ENCODE peak calls at places on chromosomes 7 and 10, in ten cellular contexts. One of them, this sample, is unnamed.

GRCh38 chr10:82813856-82814255 is 938.9 kb downstream of the NRG3 start:
- DNase-seq in GM13977: no peak
- DNase-seq in A549: no peak
- DNase-seq in WTC11: no peak
- DNase-seq in PC-9: no peak
- DNase-seq in choroid plexus epithelial cell: peak
- DNase-seq in left ventricle myocardium inferior: no peak
- DNase-seq in CD14-positive monocyte: no peak
- DNase-seq in astrocyte of the spinal cord: peak
- DNase-seq in GM12865: no peak
- DNase-seq in this sample: no peak

GRCh38 chr10:77726732-77727131 is 89.1 kb upstream of the KCNMA1 start:
- DNase-seq in GM13977: no peak
- DNase-seq in A549: no peak
- DNase-seq in WTC11: no peak
- DNase-seq in PC-9: no peak
- DNase-seq in choroid plexus epithelial cell: no peak
- DNase-seq in left ventricle myocardium inferior: no peak
- DNase-seq in CD14-positive monocyte: no peak
- DNase-seq in astrocyte of the spinal cord: no peak
- DNase-seq in GM12865: no peak
- DNase-seq in this sample: no peak

GRCh38 chr7:40884226-40884625 is 749.4 kb downstream of the SUGCT start:
- DNase-seq in GM13977: no peak
- DNase-seq in A549: no peak
- DNase-seq in WTC11: no peak
- DNase-seq in PC-9: no peak
- DNase-seq in choroid plexus epithelial cell: peak
- DNase-seq in left ventricle myocardium inferior: no peak
- DNase-seq in CD14-positive monocyte: no peak
- DNase-seq in astrocyte of the spinal cord: peak
- DNase-seq in GM12865: no peak
- DNase-seq in this sample: no peak

GRCh38 chr7:32224276-32224675 is 154.1 kb upstream of the PDE1C start:
- DNase-seq in GM13977: no peak
- DNase-seq in A549: no peak
- DNase-seq in WTC11: no peak
- DNase-seq in PC-9: no peak
- DNase-seq in choroid plexus epithelial cell: no peak
- DNase-seq in left ventricle myocardium inferior: no peak
- DNase-seq in CD14-positive monocyte: no peak
- DNase-seq in astrocyte of the spinal cord: no peak
- DNase-seq in GM12865: no peak
- DNase-seq in this sample: no peak

GRCh38 chr7:73963252-73963822 is 64.6 kb upstream of the ELN start:
- DNase-seq in GM13977: no peak
- DNase-seq in A549: peak
- DNase-seq in WTC11: no peak
- DNase-seq in PC-9: no peak
- DNase-seq in choroid plexus epithelial cell: no peak
- DNase-seq in left ventricle myocardium inferior: no peak
- DNase-seq in CD14-positive monocyte: no peak
- DNase-seq in astrocyte of the spinal cord: no peak
- DNase-seq in GM12865: no peak
- DNase-seq in this sample: no peak

GRCh38 chr10:71290806-71291205 is 28.3 kb upstream of the SLC29A3 start:
- DNase-seq in GM13977: no peak
- DNase-seq in A549: no peak
- DNase-seq in WTC11: no peak
- DNase-seq in PC-9: no peak
- DNase-seq in choroid plexus epithelial cell: no peak
- DNase-seq in left ventricle myocardium inferior: no peak
- DNase-seq in CD14-positive monocyte: no peak
- DNase-seq in astrocyte of the spinal cord: no peak
- DNase-seq in GM12865: no peak
- DNase-seq in this sample: no peak

GRCh38 chr7:777679-778078 is 50.6 kb upstream of the PRKAR1B start:
- DNase-seq in GM13977: no peak
- DNase-seq in A549: no peak
- DNase-seq in WTC11: no peak
- DNase-seq in PC-9: no peak
- DNase-seq in choroid plexus epithelial cell: no peak
- DNase-seq in left ventricle myocardium inferior: no peak
- DNase-seq in CD14-positive monocyte: no peak
- DNase-seq in astrocyte of the spinal cord: no peak
- DNase-seq in GM12865: no peak
- DNase-seq in this sample: no peak

GRCh38 chr7:39754326-39755120 is 131.2 kb downstream of the RALA start:
- DNase-seq in GM13977: no peak
- DNase-seq in A549: no peak
- DNase-seq in WTC11: peak
- DNase-seq in PC-9: no peak
- DNase-seq in choroid plexus epithelial cell: peak
- DNase-seq in left ventricle myocardium inferior: no peak
- DNase-seq in CD14-positive monocyte: no peak
- DNase-seq in astrocyte of the spinal cord: peak
- DNase-seq in GM12865: no peak
- DNase-seq in this sample: no peak

GRCh38 chr7:26090927-26091519 is 61.0 kb upstream of the NFE2L3 start:
- DNase-seq in GM13977: peak
- DNase-seq in A549: peak
- DNase-seq in WTC11: no peak
- DNase-seq in PC-9: peak
- DNase-seq in choroid plexus epithelial cell: peak
- DNase-seq in left ventricle myocardium inferior: no peak
- DNase-seq in CD14-positive monocyte: no peak
- DNase-seq in astrocyte of the spinal cord: peak
- DNase-seq in GM12865: peak
- DNase-seq in this sample: peak

DNA sequence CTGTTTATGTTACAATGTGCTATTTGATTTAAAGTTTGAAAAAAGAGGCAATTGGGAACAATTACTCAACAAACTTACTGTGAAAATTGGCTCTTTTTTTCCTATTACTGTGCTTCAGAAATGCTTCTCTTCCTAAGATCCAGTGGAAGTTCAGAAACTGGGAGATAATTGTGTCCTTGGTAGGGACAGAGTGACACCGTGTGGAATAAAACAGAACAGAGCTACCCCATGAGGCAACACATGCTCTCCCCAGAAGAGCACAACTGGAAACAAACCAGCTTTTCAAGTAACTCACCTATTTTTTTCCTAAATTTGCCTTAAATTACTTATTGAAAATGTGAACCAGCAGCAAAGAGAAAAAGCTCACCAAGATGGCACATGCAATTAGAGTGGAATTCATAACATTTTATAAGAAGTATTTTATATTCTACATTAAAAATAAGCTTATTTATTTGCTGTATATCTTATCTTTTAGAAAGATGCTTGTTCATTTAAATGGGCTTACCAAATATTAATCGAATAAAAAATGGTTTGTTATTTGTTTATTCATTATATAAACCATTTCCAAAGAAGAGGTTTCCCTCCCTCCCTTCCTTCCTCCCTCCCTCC is 346.1 kb upstream of the ANKRD30A start:
- DNase-seq in GM13977: no peak
- DNase-seq in A549: peak
- DNase-seq in WTC11: peak
- DNase-seq in PC-9: no peak
- DNase-seq in choroid plexus epithelial cell: peak
- DNase-seq in left ventricle myocardium inferior: no peak
- DNase-seq in CD14-positive monocyte: no peak
- DNase-seq in astrocyte of the spinal cord: peak
- DNase-seq in GM12865: no peak
- DNase-seq in this sample: no peak
- TF ChIP-seq CTCF in GM13977: peak
- TF ChIP-seq CTCF in A549: peak
- TF ChIP-seq CTCF in WTC11: no peak
- TF ChIP-seq CTCF in PC-9: peak
- TF ChIP-seq CTCF in choroid plexus epithelial cell: peak
- TF ChIP-seq CTCF in left ventricle myocardium inferior: peak
- TF ChIP-seq CTCF in CD14-positive monocyte: no peak
- TF ChIP-seq CTCF in astrocyte of the spinal cord: peak
- TF ChIP-seq CTCF in GM12865: peak
- TF ChIP-seq CTCF in this sample: no peak

GRCh38 chr7:77293046-77293445 is 93.4 kb upstream of the FGL2 start:
- DNase-seq in GM13977: no peak
- DNase-seq in A549: no peak
- DNase-seq in WTC11: no peak
- DNase-seq in PC-9: no peak
- DNase-seq in choroid plexus epithelial cell: no peak
- DNase-seq in left ventricle myocardium inferior: no peak
- DNase-seq in CD14-positive monocyte: no peak
- DNase-seq in astrocyte of the spinal cord: no peak
- DNase-seq in GM12865: peak
- DNase-seq in this sample: no peak
- TF ChIP-seq CTCF in GM13977: no peak
- TF ChIP-seq CTCF in A549: no peak
- TF ChIP-seq CTCF in WTC11: no peak
- TF ChIP-seq CTCF in PC-9: no peak
- TF ChIP-seq CTCF in choroid plexus epithelial cell: no peak
- TF ChIP-seq CTCF in left ventricle myocardium inferior: peak
- TF ChIP-seq CTCF in CD14-positive monocyte: no peak
- TF ChIP-seq CTCF in astrocyte of the spinal cord: peak
- TF ChIP-seq CTCF in GM12865: peak
- TF ChIP-seq CTCF in this sample: no peak

GRCh38 chr10:23694446-23694920 is 255.6 kb downstream of the OTUD1 start:
- DNase-seq in GM13977: no peak
- DNase-seq in A549: peak
- DNase-seq in WTC11: peak
- DNase-seq in PC-9: no peak
- DNase-seq in choroid plexus epithelial cell: no peak
- DNase-seq in left ventricle myocardium inferior: no peak
- DNase-seq in CD14-positive monocyte: no peak
- DNase-seq in astrocyte of the spinal cord: peak
- DNase-seq in GM12865: no peak
- DNase-seq in this sample: no peak

GRCh38 chr10:23694921-23695824 is 256.3 kb downstream of the OTUD1 start:
- DNase-seq in GM13977: no peak
- DNase-seq in A549: no peak
- DNase-seq in WTC11: peak
- DNase-seq in PC-9: no peak
- DNase-seq in choroid plexus epithelial cell: no peak
- DNase-seq in left ventricle myocardium inferior: no peak
- DNase-seq in CD14-positive monocyte: no peak
- DNase-seq in astrocyte of the spinal cord: no peak
- DNase-seq in GM12865: no peak
- DNase-seq in this sample: peak

GRCh38 chr10:23696476-23696875 is 257.6 kb downstream of the OTUD1 start:
- DNase-seq in GM13977: no peak
- DNase-seq in A549: no peak
- DNase-seq in WTC11: no peak
- DNase-seq in PC-9: no peak
- DNase-seq in choroid plexus epithelial cell: no peak
- DNase-seq in left ventricle myocardium inferior: no peak
- DNase-seq in CD14-positive monocyte: no peak
- DNase-seq in astrocyte of the spinal cord: no peak
- DNase-seq in GM12865: no peak
- DNase-seq in this sample: no peak

GRCh38 chr10:23693895-23694294 is 255.0 kb downstream of the OTUD1 start:
- DNase-seq in GM13977: no peak
- DNase-seq in A549: no peak
- DNase-seq in WTC11: peak
- DNase-seq in PC-9: no peak
- DNase-seq in choroid plexus epithelial cell: no peak
- DNase-seq in left ventricle myocardium inferior: no peak
- DNase-seq in CD14-positive monocyte: no peak
- DNase-seq in astrocyte of the spinal cord: no peak
- DNase-seq in GM12865: no peak
- DNase-seq in this sample: no peak

DNA sequence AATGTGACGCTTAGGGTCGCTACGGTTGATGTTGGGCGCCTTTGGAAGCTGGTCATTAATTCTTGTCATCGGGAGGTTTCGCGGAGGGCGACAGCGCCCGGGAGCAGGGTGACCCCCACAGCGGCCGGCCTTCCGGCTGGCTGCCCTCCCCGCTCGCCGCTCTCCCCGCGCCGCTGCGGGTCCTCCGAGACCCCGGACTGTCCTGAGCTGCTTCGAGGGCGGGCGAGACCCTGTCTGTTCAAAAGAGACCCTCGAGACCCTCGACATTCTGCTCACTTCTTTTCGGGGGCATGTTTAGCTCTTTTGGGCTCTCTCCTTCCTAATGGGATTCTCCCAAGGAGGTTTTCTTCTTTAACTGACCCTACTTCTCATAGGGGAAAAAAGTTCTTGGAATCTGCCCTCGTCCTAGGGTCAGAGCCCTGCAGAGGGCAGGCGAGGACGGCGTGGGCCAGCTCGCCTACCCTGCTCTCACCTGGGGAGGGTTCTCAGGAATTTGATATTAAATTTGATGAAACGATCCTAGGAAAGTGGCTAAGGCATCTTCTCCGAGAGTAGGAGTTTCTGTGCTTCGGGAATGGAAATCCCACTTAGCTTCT is 257.0 kb downstream of the OTUD1 start:
- DNase-seq in GM13977: no peak
- DNase-seq in A549: no peak
- DNase-seq in WTC11: peak
- DNase-seq in PC-9: no peak
- DNase-seq in choroid plexus epithelial cell: no peak
- DNase-seq in left ventricle myocardium inferior: no peak
- DNase-seq in CD14-positive monocyte: no peak
- DNase-seq in astrocyte of the spinal cord: no peak
- DNase-seq in GM12865: no peak
- DNase-seq in this sample: no peak
- TF ChIP-seq CTCF in GM13977: no peak
- TF ChIP-seq CTCF in A549: no peak
- TF ChIP-seq CTCF in WTC11: no peak
- TF ChIP-seq CTCF in PC-9: no peak
- TF ChIP-seq CTCF in choroid plexus epithelial cell: no peak
- TF ChIP-seq CTCF in left ventricle myocardium inferior: no peak
- TF ChIP-seq CTCF in CD14-positive monocyte: no peak
- TF ChIP-seq CTCF in astrocyte of the spinal cord: no peak
- TF ChIP-seq CTCF in GM12865: no peak
- TF ChIP-seq CTCF in this sample: no peak

GRCh38 chr7:156378806-156379205 is 261.8 kb upstream of the RNF32 start:
- DNase-seq in GM13977: no peak
- DNase-seq in A549: no peak
- DNase-seq in WTC11: no peak
- DNase-seq in PC-9: no peak
- DNase-seq in choroid plexus epithelial cell: no peak
- DNase-seq in left ventricle myocardium inferior: no peak
- DNase-seq in CD14-positive monocyte: no peak
- DNase-seq in astrocyte of the spinal cord: no peak
- DNase-seq in GM12865: no peak
- DNase-seq in this sample: no peak
- TF ChIP-seq CTCF in GM13977: no peak
- TF ChIP-seq CTCF in A549: no peak
- TF ChIP-seq CTCF in WTC11: no peak
- TF ChIP-seq CTCF in PC-9: no peak
- TF ChIP-seq CTCF in choroid plexus epithelial cell: no peak
- TF ChIP-seq CTCF in left ventricle myocardium inferior: no peak
- TF ChIP-seq CTCF in CD14-positive monocyte: no peak
- TF ChIP-seq CTCF in astrocyte of the spinal cord: no peak
- TF ChIP-seq CTCF in GM12865: no peak
- TF ChIP-seq CTCF in this sample: no peak